ENCODE peak calls at places on chromosomes 11 and 22, in five cellular contexts. D is GM12891, S is H1, Q is HepG2, K is K562. B is an unnamed sample.

GRCh38 chr11:19281041-19281440 is 40.3 kb upstream of the E2F8 start:
- DNase-seq in Q (no peak), S (no peak), K (no peak), D (no peak), B (no peak)

GRCh38 chr11:115471367-115471766 is 32.8 kb downstream of the CADM1 start:
- DNase-seq in D (no peak), K (no peak), Q (peak), S (no peak), B (peak)

GRCh38 chr11:69218271-69218682 is 62.5 kb downstream of the SMIM38 start:
- DNase-seq in K (no peak), S (peak), Q (no peak), D (no peak), B (no peak)

GRCh38 chr11:2868604-2869526 is 16.7 kb downstream of the CDKN1C start:
- DNase-seq in S (no peak), K (peak), D (no peak), Q (no peak), B (no peak)

GRCh38 chr11:3954448-3955298 is 99.2 kb downstream of the STIM1 start:
- DNase-seq in Q (no peak), S (no peak), K (peak), D (no peak), B (no peak)

GRCh38 chr11:9313648-9314290 is 624 bp downstream of the TMEM41B start:
- DNase-seq in K (no peak), Q (no peak), D (no peak), S (no peak), B (peak)

GRCh38 chr11:118657238-118657637 is 22.2 kb downstream of the TREH start:
- DNase-seq in S (no peak), K (peak), Q (no peak), D (no peak), B (no peak)

GRCh38 chr22:44584256-44584902 is 86.3 kb upstream of the RTL6 start:
- DNase-seq in S (no peak), D (no peak), Q (no peak), K (no peak), B (no peak)

GRCh38 chr11:64447717-64448598 is 89.0 kb downstream of the RPS6KA4 start:
- DNase-seq in Q (no peak), S (no peak), K (no peak), D (peak), B (no peak)

GRCh38 chr22:47878460-47878859 is 1116.0 kb downstream of the TBC1D22A start:
- DNase-seq in Q (no peak), D (no peak), K (no peak), S (no peak), B (no peak)

GRCh38 chr11:102138677-102139076 is 28.4 kb downstream of the YAP1 start:
- DNase-seq in Q (no peak), K (no peak), D (no peak), S (no peak), B (no peak)

GRCh38 chr11:69049490-69049867 is 747 bp downstream of the TPCN2 start:
- DNase-seq in Q (no peak), D (no peak), S (no peak), K (no peak), B (no peak)

GRCh38 chr11:9263840-9264380 is 1.2 kb downstream of the DENND5A start:
- DNase-seq in Q (peak), K (no peak), S (no peak), D (peak), B (peak)

GRCh38 chr11:102269927-102270326 is 47.4 kb upstream of the BIRC3 start:
- DNase-seq in D (no peak), Q (no peak), K (no peak), S (no peak), B (no peak)

GRCh38 chr11:58829736-58830135 is 14.8 kb downstream of the GLYATL2 start:
- DNase-seq in D (no peak), S (no peak), K (no peak), Q (no peak), B (no peak)

GRCh38 chr11:58837707-58838388 is 6.7 kb downstream of the GLYATL2 start:
- DNase-seq in K (no peak), D (no peak), S (no peak), Q (no peak), B (no peak)

GRCh38 chr11:58830693-58831301 is 13.7 kb downstream of the GLYATL2 start:
- DNase-seq in Q (no peak), S (no peak), K (no peak), D (no peak), B (no peak)

GRCh38 chr11:58832246-58832645 is 12.3 kb downstream of the GLYATL2 start:
- DNase-seq in K (no peak), S (no peak), Q (no peak), D (no peak), B (no peak)
- TF ChIP-seq TAF1 in K (no peak), S (no peak), Q (no peak), D (no peak), B (no peak)

GRCh38 chr11:33135216-33135615 is 26.1 kb downstream of the CSTF3 start:
- DNase-seq in Q (no peak), K (no peak), D (no peak), S (no peak), B (no peak)
- TF ChIP-seq POLR2AphosphoS5 in Q (no peak), K (no peak), D (no peak), S (no peak), B (no peak)

DNA sequence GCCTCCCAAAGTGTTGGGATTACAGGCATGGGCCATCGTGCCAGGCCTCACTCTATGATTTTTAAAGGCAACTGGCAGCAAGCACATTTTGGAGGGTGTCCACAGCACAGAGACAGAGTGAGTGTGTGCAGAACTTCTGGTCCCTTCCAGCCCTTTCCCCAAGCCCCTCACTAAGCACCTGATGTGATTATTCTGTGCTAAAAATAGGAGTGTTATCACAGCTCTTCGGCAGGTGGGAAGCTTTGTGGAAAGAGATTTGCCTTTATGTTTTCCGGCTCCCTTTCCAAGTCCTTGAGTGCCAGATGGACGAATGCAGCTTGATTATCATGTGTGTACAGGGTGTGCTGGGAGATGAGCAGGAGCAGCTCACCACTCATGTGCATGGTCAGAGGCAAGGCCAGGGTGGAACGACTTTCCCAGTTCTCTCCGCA is 310.8 kb downstream of the DDX10 start:
- DNase-seq in Q (no peak), K (no peak), D (no peak), S (no peak), B (no peak)
- TF ChIP-seq TAF1 in Q (no peak), K (no peak), D (no peak), S (no peak), B (no peak)

DNA sequence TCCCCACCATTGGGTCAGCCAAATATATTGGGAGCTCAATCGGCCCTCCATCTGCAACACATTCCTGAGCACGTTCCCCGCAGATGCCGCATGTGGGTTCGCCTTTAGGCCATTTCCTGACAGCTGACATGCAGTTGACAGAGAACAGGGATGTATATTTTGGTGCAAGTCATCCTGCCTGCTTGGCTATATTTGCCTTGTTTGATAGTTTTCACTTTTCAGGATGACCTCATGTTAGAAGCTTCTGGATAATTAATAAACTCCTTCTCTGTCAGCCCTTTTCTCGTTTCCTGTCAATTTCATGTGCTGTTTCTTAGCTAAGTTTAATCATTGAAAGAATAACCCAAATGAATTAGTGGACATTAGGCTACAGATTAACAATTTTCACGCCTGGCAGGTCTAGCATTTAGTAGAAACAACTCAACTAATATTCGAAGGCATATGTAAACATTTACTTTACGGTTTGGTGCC is 105.7 kb upstream of the SLC5A12 start:
- DNase-seq in S (no peak), Q (no peak), D (no peak), K (no peak), B (no peak)
- TF ChIP-seq POLR2AphosphoS5 in S (no peak), Q (no peak), D (no peak), K (no peak), B (no peak)

GRCh38 chr11:73221996-73222395 is 3.9 kb downstream of the P2RY2 start:
- DNase-seq in Q (no peak), K (no peak), D (no peak), S (no peak), B (no peak)

GRCh38 chr11:73225851-73226250 is 7.8 kb downstream of the P2RY2 start:
- DNase-seq in D (no peak), S (no peak), K (no peak), Q (no peak), B (no peak)

GRCh38 chr11:73226297-73227006 is 8.4 kb downstream of the P2RY2 start:
- DNase-seq in Q (no peak), K (no peak), S (no peak), D (no peak), B (no peak)

GRCh38 chr11:73225001-73225686 is 7.1 kb downstream of the P2RY2 start:
- DNase-seq in K (no peak), D (no peak), S (no peak), Q (no peak), B (no peak)

DNA sequence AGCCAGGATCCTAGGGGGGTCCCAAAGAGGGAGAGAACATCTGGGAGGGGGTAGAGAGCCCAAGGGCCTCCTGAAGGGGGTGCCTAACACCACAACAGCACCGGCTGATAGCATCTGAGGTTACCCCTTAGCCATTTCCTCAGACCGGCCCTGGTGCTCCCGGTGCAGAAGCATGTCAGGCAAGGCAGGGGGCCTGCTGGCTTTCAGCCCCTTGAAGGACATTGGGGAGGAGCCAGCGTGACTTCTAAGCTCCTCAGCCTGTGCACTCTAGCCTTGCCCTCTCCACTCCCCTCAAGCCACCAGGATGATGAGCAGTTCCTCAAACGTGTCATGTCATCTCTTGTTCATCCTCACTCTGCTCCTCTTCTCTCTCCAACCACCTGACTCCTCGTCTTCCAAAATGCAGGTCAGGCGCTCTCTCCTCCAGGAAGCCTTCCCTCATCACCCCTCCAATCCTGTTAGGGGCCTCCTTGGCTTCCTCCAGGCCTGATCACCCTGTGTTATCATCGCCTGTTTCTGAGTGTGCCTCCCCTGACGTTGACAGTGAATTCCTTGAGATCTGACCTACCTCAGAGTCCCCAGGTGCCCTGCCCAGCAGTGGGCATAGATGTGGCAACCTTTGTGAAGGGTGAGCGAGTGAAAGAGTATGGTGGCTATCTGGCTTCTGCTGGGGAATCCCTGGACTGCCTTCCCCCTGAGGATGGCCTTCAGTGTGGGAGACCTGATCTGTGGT is 6.1 kb downstream of the P2RY2 start:
- DNase-seq in D (no peak), Q (no peak), K (peak), S (no peak), B (no peak)
- TF ChIP-seq TAF1 in D (no peak), Q (no peak), K (no peak), S (no peak), B (no peak)